ENCODE peak calls at places on chromosome 18, in four cellular contexts. One of them, this sample, is unnamed.

GRCh38 chr18:24987933-24988840 is 363.8 kb downstream of the ZNF521 start:
- DNase-seq in HepG2: no peak
- DNase-seq in GM12891: no peak
- DNase-seq in H1: no peak
- DNase-seq in this sample: no peak

GRCh38 chr18:12750076-12750707 is 47.4 kb downstream of the PSMG2 start:
- DNase-seq in GM12891: no peak
- DNase-seq in HepG2: no peak
- DNase-seq in H1: no peak
- DNase-seq in this sample: no peak

GRCh38 chr18:50721006-50721405 is 98.8 kb downstream of the MRO start:
- DNase-seq in GM12891: no peak
- DNase-seq in HepG2: no peak
- DNase-seq in H1: no peak
- DNase-seq in this sample: no peak

GRCh38 chr18:47930844-47931706 is 616 bp upstream of the SMAD2 start:
- DNase-seq in GM12891: peak
- DNase-seq in HepG2: peak
- DNase-seq in H1: peak
- DNase-seq in this sample: peak

GRCh38 chr18:55343396-55344073 is 244.5 kb downstream of the TCF4 start:
- DNase-seq in GM12891: no peak
- DNase-seq in H1: no peak
- DNase-seq in HepG2: no peak
- DNase-seq in this sample: no peak

GRCh38 chr18:55110436-55110835 is 151.2 kb upstream of the CCDC68 start:
- DNase-seq in HepG2: no peak
- DNase-seq in GM12891: no peak
- DNase-seq in H1: no peak
- DNase-seq in this sample: no peak

GRCh38 chr18:3547891-3548615 is 98.1 kb downstream of the TGIF1 start:
- DNase-seq in GM12891: no peak
- DNase-seq in HepG2: no peak
- DNase-seq in H1: no peak
- DNase-seq in this sample: no peak

GRCh38 chr18:29849145-29849544 is 1193.4 kb downstream of the DSC3 start:
- DNase-seq in H1: no peak
- DNase-seq in HepG2: no peak
- DNase-seq in GM12891: no peak
- DNase-seq in this sample: no peak

GRCh38 chr18:32439241-32439640 is 31.4 kb downstream of the GAREM1 start:
- DNase-seq in H1: no peak
- DNase-seq in GM12891: no peak
- DNase-seq in HepG2: no peak
- DNase-seq in this sample: no peak

GRCh38 chr18:8602040-8602439 is 7.2 kb upstream of the RAB12 start:
- DNase-seq in HepG2: no peak
- DNase-seq in GM12891: no peak
- DNase-seq in H1: no peak
- DNase-seq in this sample: no peak

GRCh38 chr18:28080876-28081300 is 96.0 kb downstream of the CDH2 start:
- DNase-seq in HepG2: no peak
- DNase-seq in H1: no peak
- DNase-seq in GM12891: no peak
- DNase-seq in this sample: no peak

GRCh38 chr18:3983351-3983969 is 471.6 kb downstream of the DLGAP1 start:
- DNase-seq in H1: no peak
- DNase-seq in GM12891: no peak
- DNase-seq in HepG2: no peak
- DNase-seq in this sample: no peak

GRCh38 chr18:67428805-67429204 is 87.7 kb downstream of the DSEL start:
- DNase-seq in H1: no peak
- DNase-seq in HepG2: no peak
- DNase-seq in GM12891: no peak
- DNase-seq in this sample: no peak

GRCh38 chr18:32735781-32736180 is 37.0 kb downstream of the KLHL14 start:
- DNase-seq in GM12891: no peak
- DNase-seq in HepG2: peak
- DNase-seq in H1: no peak
- DNase-seq in this sample: no peak

GRCh38 chr18:5630057-5630765 is 86.4 kb upstream of the EPB41L3 start:
- DNase-seq in H1: peak
- DNase-seq in HepG2: no peak
- DNase-seq in GM12891: peak
- DNase-seq in this sample: peak

GRCh38 chr18:11673560-11673959 is 15.5 kb upstream of the GNAL start:
- DNase-seq in H1: no peak
- DNase-seq in GM12891: no peak
- DNase-seq in HepG2: no peak
- DNase-seq in this sample: no peak

GRCh38 chr18:73879771-73880170 is 267.9 kb downstream of the FBXO15 start:
- DNase-seq in GM12891: no peak
- DNase-seq in H1: no peak
- DNase-seq in HepG2: no peak
- DNase-seq in this sample: no peak

GRCh38 chr18:61596296-61596695 is 263.1 kb downstream of the CDH20 start:
- DNase-seq in H1: no peak
- DNase-seq in HepG2: no peak
- DNase-seq in GM12891: no peak
- DNase-seq in this sample: no peak

GRCh38 chr18:61718944-61719343 is 173.9 kb downstream of the RNF152 start:
- DNase-seq in GM12891: no peak
- DNase-seq in HepG2: no peak
- DNase-seq in H1: no peak
- DNase-seq in this sample: no peak

GRCh38 chr18:5969355-5970003 is 74.2 kb upstream of the TMEM200C start:
- DNase-seq in H1: no peak
- DNase-seq in HepG2: no peak
- DNase-seq in GM12891: no peak
- DNase-seq in this sample: no peak

GRCh38 chr18:50432915-50433314 is 58.1 kb downstream of the SKA1 start:
- DNase-seq in H1: no peak
- DNase-seq in HepG2: no peak
- DNase-seq in GM12891: no peak
- DNase-seq in this sample: no peak

GRCh38 chr18:3966985-3967856 is 487.9 kb downstream of the DLGAP1 start:
- DNase-seq in HepG2: no peak
- DNase-seq in GM12891: no peak
- DNase-seq in H1: no peak
- DNase-seq in this sample: no peak

GRCh38 chr18:71784777-71785176 is 759.4 kb downstream of the CBLN2 start:
- DNase-seq in H1: no peak
- DNase-seq in GM12891: no peak
- DNase-seq in HepG2: peak
- DNase-seq in this sample: no peak

GRCh38 chr18:76364282-76365259 is 130.5 kb downstream of the ZNF516 start:
- DNase-seq in GM12891: no peak
- DNase-seq in H1: no peak
- DNase-seq in HepG2: no peak
- DNase-seq in this sample: no peak

GRCh38 chr18:70337139-70337972 is 48.5 kb downstream of the SOCS6 start:
- DNase-seq in GM12891: no peak
- DNase-seq in H1: peak
- DNase-seq in HepG2: peak
- DNase-seq in this sample: no peak

GRCh38 chr18:25459814-25460213 is 107.8 kb upstream of the ZNF521 start:
- DNase-seq in GM12891: no peak
- DNase-seq in HepG2: no peak
- DNase-seq in H1: no peak
- DNase-seq in this sample: no peak

GRCh38 chr18:48913723-48914122 is 37.0 kb downstream of the SMAD7 start:
- DNase-seq in GM12891: no peak
- DNase-seq in H1: no peak
- DNase-seq in HepG2: no peak
- DNase-seq in this sample: no peak

GRCh38 chr18:23671564-23671963 is 8.9 kb upstream of the ANKRD29 start:
- DNase-seq in HepG2: no peak
- DNase-seq in H1: no peak
- DNase-seq in GM12891: no peak
- DNase-seq in this sample: no peak

GRCh38 chr18:51290864-51291263 is 93.4 kb upstream of the MEX3C start:
- DNase-seq in GM12891: no peak
- DNase-seq in H1: no peak
- DNase-seq in HepG2: no peak
- DNase-seq in this sample: no peak

GRCh38 chr18:9628984-9629383 is 14.6 kb upstream of the PPP4R1 start:
- DNase-seq in HepG2: no peak
- DNase-seq in GM12891: no peak
- DNase-seq in H1: no peak
- DNase-seq in this sample: no peak
- TF ChIP-seq TAF1 in HepG2: no peak
- TF ChIP-seq TAF1 in GM12891: no peak
- TF ChIP-seq TAF1 in H1: no peak
- TF ChIP-seq TAF1 in this sample: no peak

GRCh38 chr18:58558514-58558913 is 70.4 kb downstream of the ALPK2 start:
- DNase-seq in HepG2: no peak
- DNase-seq in GM12891: no peak
- DNase-seq in H1: no peak
- DNase-seq in this sample: no peak

GRCh38 chr18:58562999-58563667 is 65.8 kb downstream of the ALPK2 start:
- DNase-seq in GM12891: no peak
- DNase-seq in H1: no peak
- DNase-seq in HepG2: no peak
- DNase-seq in this sample: no peak

GRCh38 chr18:58559427-58560186 is 69.3 kb downstream of the ALPK2 start:
- DNase-seq in GM12891: no peak
- DNase-seq in HepG2: no peak
- DNase-seq in H1: no peak
- DNase-seq in this sample: no peak

GRCh38 chr18:58565021-58565420 is 63.9 kb downstream of the ALPK2 start:
- DNase-seq in H1: no peak
- DNase-seq in GM12891: no peak
- DNase-seq in HepG2: no peak
- DNase-seq in this sample: no peak

DNA sequence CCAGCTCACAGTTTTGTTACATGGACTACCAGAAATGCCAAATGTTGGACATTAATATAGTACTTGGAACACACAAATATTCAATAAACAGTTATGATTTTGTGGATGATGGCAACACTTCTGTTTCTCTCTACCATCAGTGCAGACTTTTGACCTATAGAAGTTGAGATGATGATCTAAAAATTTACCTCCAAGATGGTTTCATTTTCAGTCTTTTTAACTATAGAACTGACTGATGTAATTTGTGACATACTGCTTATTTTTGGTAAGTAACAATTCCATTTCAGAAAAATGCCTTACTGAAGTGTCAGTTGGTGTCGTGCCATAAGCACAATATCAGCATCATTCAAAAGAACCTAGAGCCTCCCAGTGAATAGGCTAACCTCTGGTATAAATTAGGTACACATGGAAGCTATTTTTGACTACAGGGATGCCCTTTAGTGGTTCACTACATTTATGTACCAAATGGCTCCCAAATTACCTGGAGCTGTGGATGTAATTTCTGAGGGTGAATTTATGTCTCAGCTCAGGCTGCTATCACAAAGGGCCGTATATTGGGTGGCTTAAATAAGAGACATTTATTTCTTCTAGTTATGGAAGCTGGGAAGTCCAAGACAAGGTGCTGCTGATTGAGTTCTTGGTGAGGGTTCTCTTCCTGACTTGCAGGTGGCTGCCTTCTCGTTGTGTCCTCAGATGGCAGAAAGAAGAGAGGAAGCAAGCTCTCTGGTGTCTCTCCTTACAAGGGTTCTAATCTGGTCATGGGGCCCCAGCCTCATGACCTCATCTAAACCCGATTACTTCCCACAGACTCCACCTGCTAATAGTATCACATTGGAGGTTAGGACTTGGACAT is 66.5 kb downstream of the ALPK2 start:
- DNase-seq in H1: no peak
- DNase-seq in GM12891: no peak
- DNase-seq in HepG2: no peak
- DNase-seq in this sample: no peak
- TF ChIP-seq POLR2A in H1: no peak
- TF ChIP-seq POLR2A in GM12891: peak
- TF ChIP-seq POLR2A in HepG2: no peak
- TF ChIP-seq POLR2A in this sample: peak

DNA sequence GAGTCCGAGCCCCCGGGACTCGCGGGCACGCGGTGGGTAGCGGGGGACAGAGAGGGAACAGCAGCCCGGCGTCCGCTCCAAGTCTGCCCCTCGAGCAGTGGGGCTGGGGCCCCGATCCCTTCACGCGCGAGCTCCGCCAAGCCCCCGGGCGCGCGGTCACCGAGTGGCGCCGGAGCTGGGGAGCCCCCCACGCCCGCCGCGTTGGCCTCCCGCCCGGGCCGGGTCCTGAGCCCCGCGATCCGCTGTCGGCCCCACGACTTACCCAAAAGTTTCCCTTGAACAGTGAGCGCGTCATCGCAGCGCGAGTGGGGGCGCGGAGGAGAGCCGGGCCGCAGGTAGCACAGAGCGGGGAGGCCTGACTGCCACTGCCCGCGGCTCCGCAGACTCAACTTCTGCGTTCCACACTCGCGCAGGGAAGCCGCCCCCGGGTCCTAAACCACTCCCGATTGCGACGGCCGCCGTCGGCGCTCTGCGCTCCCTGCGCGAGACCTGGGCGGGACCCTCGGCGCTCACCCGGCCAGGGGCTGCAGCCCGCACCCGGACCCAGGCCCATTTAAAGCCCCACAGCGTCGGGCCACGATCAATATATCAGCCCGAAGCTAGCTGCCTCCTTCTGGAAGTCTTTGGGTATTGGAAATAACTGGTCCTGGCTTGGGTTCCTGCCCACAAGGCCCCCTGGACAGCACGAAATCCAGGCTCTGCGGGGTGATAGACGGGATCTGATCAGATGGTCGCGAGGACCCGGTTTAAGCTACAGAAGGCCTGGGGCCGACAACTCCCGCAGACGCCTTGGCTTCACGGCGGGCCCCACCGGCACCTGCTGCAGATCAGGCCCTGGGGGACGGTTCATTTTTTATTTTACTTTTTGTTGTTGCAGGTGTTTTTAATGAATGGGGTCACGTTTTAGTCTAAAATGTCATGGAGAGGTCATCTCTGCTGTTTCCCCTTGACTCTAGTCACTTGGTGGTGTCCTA is at the start of gene PSTPIP2:
- DNase-seq in H1: no peak
- DNase-seq in HepG2: no peak
- DNase-seq in GM12891: peak
- DNase-seq in this sample: peak
- TF ChIP-seq POLR2AphosphoS5 in H1: no peak
- TF ChIP-seq POLR2AphosphoS5 in HepG2: no peak
- TF ChIP-seq POLR2AphosphoS5 in GM12891: peak
- TF ChIP-seq POLR2AphosphoS5 in this sample: peak

GRCh38 chr18:45109271-45109670 is 428.6 kb downstream of the SETBP1 start:
- DNase-seq in H1: no peak
- DNase-seq in GM12891: no peak
- DNase-seq in HepG2: no peak
- DNase-seq in this sample: no peak

GRCh38 chr18:45112682-45113081 is 432.0 kb downstream of the SETBP1 start:
- DNase-seq in H1: no peak
- DNase-seq in GM12891: no peak
- DNase-seq in HepG2: no peak
- DNase-seq in this sample: no peak

GRCh38 chr18:45110577-45111506 is 430.2 kb downstream of the SETBP1 start:
- DNase-seq in HepG2: no peak
- DNase-seq in H1: no peak
- DNase-seq in GM12891: no peak
- DNase-seq in this sample: no peak

GRCh38 chr18:45108754-45109153 is 428.1 kb downstream of the SETBP1 start:
- DNase-seq in HepG2: no peak
- DNase-seq in GM12891: no peak
- DNase-seq in H1: no peak
- DNase-seq in this sample: no peak

GRCh38 chr18:45111507-45111858 is 430.8 kb downstream of the SETBP1 start:
- DNase-seq in GM12891: no peak
- DNase-seq in HepG2: no peak
- DNase-seq in H1: no peak
- DNase-seq in this sample: no peak
- TF ChIP-seq TAF1 in GM12891: no peak
- TF ChIP-seq TAF1 in HepG2: no peak
- TF ChIP-seq TAF1 in H1: no peak
- TF ChIP-seq TAF1 in this sample: no peak